ENCODE peak calls at places on chromosomes 7 and 10, in nine cellular contexts. T is HepG2, O is psoas muscle, H is cardiac muscle cell, S is fibroblast of lung, P is transverse colon, G is astrocyte, X is ascending aorta, A is keratinocyte. J is an unnamed sample. For H3K36me3, the result is how much of the 10 kb centered on the place peaks cover.

GRCh38 chr10:86188326-86188725 is 178.3 kb downstream of the GRID1 start:
- DNase-seq in G (no peak), O (no peak), T (no peak), H (no peak), A (no peak), X (no peak), S (no peak), P (no peak), J (no peak)

GRCh38 chr10:49111320-49111698 is 4.0 kb downstream of the VSTM4 start:
- DNase-seq in A (no peak), O (no peak), S (no peak), T (no peak), G (no peak), X (no peak), H (no peak), P (no peak), J (no peak)

GRCh38 chr7:39633563-39634550 is 10.5 kb downstream of the RALA start:
- DNase-seq in P (no peak), O (no peak), A (no peak), S (no peak), T (no peak), X (no peak), G (peak), H (no peak), J (no peak)

GRCh38 chr10:35563266-35563891 is 41.8 kb upstream of the GJD4 start:
- DNase-seq in G (peak), H (peak), O (peak), X (no peak), S (peak), P (peak), T (peak), A (peak), J (peak)

GRCh38 chr10:86082556-86082955 is 284.0 kb downstream of the GRID1 start:
- DNase-seq in S (no peak), A (no peak), O (no peak), H (no peak), P (no peak), T (no peak), X (no peak), G (no peak), J (no peak)

GRCh38 chr7:108000875-108001758 is 1.8 kb downstream of the LAMB1 start:
- DNase-seq in G (no peak), O (peak), P (peak), X (no peak), A (no peak), T (no peak), H (peak), S (peak), J (peak)

GRCh38 chr10:110010076-110011069 is 2.6 kb downstream of the ADD3 start:
- DNase-seq in P (no peak), G (no peak), S (no peak), T (peak), H (no peak), A (no peak), X (no peak), O (no peak), J (no peak)

GRCh38 chr7:24637021-24637420 is 63.8 kb downstream of the PALS2 start:
- DNase-seq in P (no peak), G (peak), O (no peak), X (no peak), H (no peak), S (no peak), A (no peak), T (no peak), J (no peak)

GRCh38 chr10:92773776-92774175 is 74.5 kb upstream of the EXOC6 start:
- DNase-seq in T (no peak), H (no peak), X (no peak), S (no peak), A (no peak), G (no peak), P (no peak), O (no peak), J (no peak)

GRCh38 chr10:97373456-97373855 is 27.7 kb downstream of the RRP12 start:
- DNase-seq in G (no peak), X (no peak), O (no peak), S (no peak), H (no peak), P (no peak), T (no peak), A (no peak), J (no peak)

GRCh38 chr10:131943021-131943814 is 38.5 kb downstream of the BNIP3 start:
- DNase-seq in S (peak), T (peak), H (peak), G (no peak), X (no peak), P (no peak), A (no peak), O (no peak), J (no peak)

GRCh38 chr7:79868010-79868409 is 266.6 kb upstream of the GNAI1 start:
- DNase-seq in S (peak), H (no peak), G (no peak), T (no peak), O (no peak), X (no peak), A (no peak), P (no peak), J (no peak)

GRCh38 chr7:158607563-158607962 is 19.9 kb upstream of the PTPRN2 start:
- DNase-seq in G (no peak), O (no peak), X (no peak), H (no peak), S (no peak), P (no peak), A (no peak), T (no peak), J (no peak)

GRCh38 chr7:95201718-95202117 is 122.6 kb downstream of the PON1 start:
- DNase-seq in H (no peak), T (no peak), X (no peak), A (no peak), P (no peak), S (no peak), O (no peak), G (no peak), J (no peak)

GRCh38 chr10:9147475-9147874 is 1093.0 kb downstream of the GATA3 start:
- DNase-seq in X (no peak), S (no peak), O (no peak), G (no peak), P (no peak), T (no peak), A (no peak), H (no peak), J (no peak)

GRCh38 chr10:29783211-29783947 is 148.6 kb upstream of the SVIL start:
- DNase-seq in P (no peak), G (no peak), O (peak), S (peak), H (no peak), A (no peak), T (no peak), X (no peak), J (no peak)

GRCh38 chr7:4878336-4879335 is 4.9 kb downstream of the RADIL start:
- DNase-seq in S (no peak), A (no peak), P (no peak), G (peak), O (no peak), X (no peak), T (no peak), H (no peak), J (no peak)

GRCh38 chr10:14379556-14380330 is 49.0 kb upstream of the FRMD4A start:
- DNase-seq in O (no peak), S (no peak), H (no peak), X (no peak), G (no peak), P (no peak), T (no peak), A (no peak), J (no peak)

GRCh38 chr7:25965405-25966123 is 186.4 kb upstream of the NFE2L3 start:
- DNase-seq in A (no peak), O (no peak), S (peak), T (no peak), P (no peak), H (no peak), X (no peak), G (no peak), J (no peak)

GRCh38 chr10:126889421-126889820 is 15.8 kb upstream of the DOCK1 start:
- DNase-seq in T (no peak), G (no peak), X (no peak), P (no peak), S (no peak), A (no peak), H (no peak), O (no peak), J (no peak)

GRCh38 chr10:97278491-97278989 is 13.9 kb downstream of the ARHGAP19 start:
- DNase-seq in G (peak), A (peak), O (no peak), H (peak), T (peak), P (no peak), S (peak), X (no peak), J (peak)

DNA sequence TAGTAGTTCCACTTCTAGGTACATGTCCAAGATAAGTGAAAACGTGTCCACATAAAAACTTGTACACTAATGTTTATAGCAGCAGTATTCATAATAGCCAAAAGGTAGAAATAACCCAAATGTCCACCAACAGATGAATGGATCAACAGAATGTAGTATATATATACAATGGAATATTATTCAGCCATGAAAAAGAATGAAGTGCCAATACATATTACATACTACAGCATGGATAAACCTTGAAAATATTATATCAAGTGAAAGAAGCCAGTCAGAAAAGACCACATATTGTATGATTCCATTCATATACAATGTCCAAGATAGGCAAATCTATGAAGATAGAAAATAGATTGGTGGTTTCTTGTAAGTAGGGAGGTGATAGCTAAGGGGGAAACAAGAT is 47.8 kb upstream of the WASL start:
- DNase-seq in X (no peak), A (no peak), T (no peak), H (no peak), O (no peak), S (no peak), P (no peak), G (no peak), J (no peak)
- H3K27ac ChIP-seq in X (no peak), A (no peak), T (no peak), H (no peak), O (no peak), S (no peak), P (peak), G (no peak), J (peak)

GRCh38 chr7:66150471-66150870 is 35.8 kb downstream of the CRCP start:
- DNase-seq in H (no peak), T (peak), X (no peak), P (peak), A (no peak), O (peak), S (peak), G (peak), J (no peak)
- H3K36me3 ChIP-seq in H (under half), T (under half), X (under half), P (under half), A (under half), O (under half), S (under half), G (under half), J (under half)

GRCh38 chr7:32583791-32584190 is 88.5 kb downstream of the AVL9 start:
- DNase-seq in X (no peak), P (no peak), T (no peak), A (no peak), G (peak), H (no peak), S (peak), O (no peak), J (no peak)
- H3K27ac ChIP-seq in X (no peak), P (no peak), T (no peak), A (no peak), G (no peak), H (no peak), S (peak), O (no peak), J (no peak)

GRCh38 chr7:73829921-73830617 is 727 bp upstream of the CLDN4 start:
- DNase-seq in S (no peak), P (peak), T (peak), H (no peak), G (no peak), O (no peak), X (no peak), A (no peak), J (peak)

GRCh38 chr7:73829505-73829904 is 1.3 kb upstream of the CLDN4 start:
- DNase-seq in G (no peak), T (no peak), A (no peak), O (no peak), S (no peak), X (no peak), H (no peak), P (peak), J (no peak)

GRCh38 chr7:73828107-73828803 is 2.5 kb upstream of the CLDN4 start:
- DNase-seq in S (peak), G (peak), O (no peak), A (no peak), X (no peak), T (peak), P (peak), H (no peak), J (peak)

GRCh38 chr7:73827568-73828106 is 3.2 kb upstream of the CLDN4 start:
- DNase-seq in T (no peak), P (peak), S (no peak), X (no peak), A (no peak), O (no peak), H (peak), G (no peak), J (peak)

GRCh38 chr7:73828972-73829371 is 1.8 kb upstream of the CLDN4 start:
- DNase-seq in A (no peak), H (no peak), G (no peak), X (no peak), P (no peak), S (no peak), O (no peak), T (no peak), J (no peak)
- H3K36me3 ChIP-seq in A (under half), H (under half), G (under half), X (under half), P (under half), S (under half), O (under half), T (under half), J (under half)

GRCh38 chr7:101814081-101814995 is 3.1 kb upstream of the CUX1 start:
- DNase-seq in S (peak), T (peak), G (no peak), X (no peak), O (peak), P (peak), A (no peak), H (peak), J (peak)

GRCh38 chr7:101816499-101817030 is 861 bp upstream of the CUX1 start:
- DNase-seq in S (peak), X (no peak), P (peak), G (no peak), A (no peak), O (peak), T (no peak), H (peak), J (peak)

GRCh38 chr7:101814996-101815825 is 2.2 kb upstream of the CUX1 start:
- DNase-seq in T (no peak), X (no peak), G (no peak), O (peak), A (no peak), S (peak), H (peak), P (peak), J (peak)

GRCh38 chr7:101817031-101817929 is at the start of gene CUX1:
- DNase-seq in G (no peak), X (no peak), O (peak), T (peak), P (peak), A (no peak), H (peak), S (no peak), J (peak)

GRCh38 chr7:101815826-101816488 is 1.5 kb upstream of the CUX1 start:
- DNase-seq in O (peak), G (peak), X (no peak), H (peak), P (peak), A (no peak), S (peak), T (peak), J (peak)
- H3K27ac ChIP-seq in O (peak), G (peak), X (peak), H (peak), P (peak), A (peak), S (peak), T (peak), J (peak)

DNA sequence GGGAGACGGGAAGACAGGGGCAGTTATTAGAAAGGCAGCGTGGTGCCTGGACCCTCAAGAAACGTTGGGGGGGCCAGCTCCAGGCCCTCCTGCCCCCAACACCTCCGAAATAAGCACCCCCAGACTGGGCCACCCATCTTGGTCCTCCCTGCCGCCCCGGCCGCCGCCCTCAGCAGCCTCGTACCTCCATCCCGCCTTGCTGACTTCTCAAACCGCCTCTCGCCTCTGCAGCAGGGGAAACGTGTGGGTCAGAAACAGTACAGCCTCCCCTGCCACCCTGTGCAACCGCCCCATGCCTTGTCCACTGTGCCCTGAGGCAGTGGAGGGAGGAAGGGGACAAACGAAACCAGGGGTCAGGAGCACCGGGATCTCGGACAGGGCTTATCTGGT is 7.2 kb downstream of the GIGYF1 start:
- DNase-seq in T (no peak), X (no peak), O (no peak), S (no peak), P (no peak), H (no peak), A (no peak), G (no peak), J (no peak)
- H3K36me3 ChIP-seq in T (under half), X (half or more), O (under half), S (under half), P (half or more), H (under half), A (under half), G (under half), J (under half)

GRCh38 chr10:44975487-44976331 is 2.9 kb downstream of the DEPP1 start:
- DNase-seq in X (no peak), H (peak), A (no peak), O (no peak), G (peak), P (peak), S (peak), T (peak), J (peak)

GRCh38 chr10:44976352-44977198 is 2.0 kb downstream of the DEPP1 start:
- DNase-seq in X (no peak), S (no peak), T (no peak), G (no peak), P (no peak), H (no peak), A (no peak), O (no peak), J (no peak)

GRCh38 chr10:44978570-44979280 is at the start of gene DEPP1:
- DNase-seq in A (peak), O (peak), P (peak), X (peak), G (peak), S (peak), H (peak), T (peak), J (peak)

GRCh38 chr10:44978213-44978569 is 418 bp downstream of the DEPP1 start:
- DNase-seq in X (no peak), P (peak), H (no peak), G (no peak), T (no peak), S (no peak), A (no peak), O (no peak), J (no peak)

DNA sequence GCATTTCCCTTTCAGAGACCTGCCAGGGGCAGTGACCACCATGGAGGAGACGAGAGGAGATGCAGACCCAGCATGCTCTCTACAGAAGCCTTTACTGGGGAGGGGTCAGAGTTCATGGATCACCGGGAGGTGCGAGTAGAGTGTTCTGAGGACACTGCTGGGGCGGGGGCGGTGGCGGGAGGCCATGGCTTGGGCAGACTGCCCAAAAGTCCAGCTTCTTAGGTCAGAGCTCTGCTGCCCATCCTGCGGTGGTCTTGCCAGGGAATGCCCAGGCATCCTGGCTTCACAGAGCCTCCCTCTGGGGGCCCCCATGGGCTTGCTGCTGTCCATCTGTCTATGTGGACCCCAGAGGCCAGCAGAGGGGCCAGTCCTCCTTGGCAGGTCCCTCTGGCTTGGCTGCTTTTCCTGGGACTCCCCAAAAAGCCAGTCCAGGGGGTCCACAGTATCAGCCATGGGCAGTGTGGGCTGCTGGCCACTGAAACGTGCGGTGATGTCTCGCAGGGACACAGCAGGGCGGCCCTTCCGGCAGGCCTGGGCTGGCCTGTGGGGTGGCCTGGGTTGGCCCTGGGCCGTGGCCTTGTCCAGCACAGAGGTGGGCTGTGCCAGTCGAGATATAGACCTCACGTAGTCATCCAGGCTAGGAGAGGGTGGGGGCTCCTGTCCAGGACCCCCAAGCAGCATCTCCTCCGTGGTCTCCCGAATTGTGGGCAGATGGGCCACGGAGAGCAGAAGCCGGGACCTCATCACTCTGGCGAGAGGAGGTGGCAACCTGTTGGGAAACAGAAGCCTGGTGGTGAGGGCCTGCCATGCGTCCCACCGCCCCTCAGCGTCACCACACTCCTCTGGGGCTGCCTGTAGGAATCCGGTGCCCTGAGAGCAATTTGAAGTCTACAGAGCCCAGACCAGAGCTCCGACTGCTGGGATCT is 1.1 kb downstream of the DEPP1 start:
- DNase-seq in O (no peak), X (no peak), G (no peak), P (peak), A (no peak), S (no peak), T (no peak), H (no peak), J (no peak)
- H3K27ac ChIP-seq in O (peak), X (peak), G (no peak), P (peak), A (no peak), S (peak), T (peak), H (peak), J (peak)

DNA sequence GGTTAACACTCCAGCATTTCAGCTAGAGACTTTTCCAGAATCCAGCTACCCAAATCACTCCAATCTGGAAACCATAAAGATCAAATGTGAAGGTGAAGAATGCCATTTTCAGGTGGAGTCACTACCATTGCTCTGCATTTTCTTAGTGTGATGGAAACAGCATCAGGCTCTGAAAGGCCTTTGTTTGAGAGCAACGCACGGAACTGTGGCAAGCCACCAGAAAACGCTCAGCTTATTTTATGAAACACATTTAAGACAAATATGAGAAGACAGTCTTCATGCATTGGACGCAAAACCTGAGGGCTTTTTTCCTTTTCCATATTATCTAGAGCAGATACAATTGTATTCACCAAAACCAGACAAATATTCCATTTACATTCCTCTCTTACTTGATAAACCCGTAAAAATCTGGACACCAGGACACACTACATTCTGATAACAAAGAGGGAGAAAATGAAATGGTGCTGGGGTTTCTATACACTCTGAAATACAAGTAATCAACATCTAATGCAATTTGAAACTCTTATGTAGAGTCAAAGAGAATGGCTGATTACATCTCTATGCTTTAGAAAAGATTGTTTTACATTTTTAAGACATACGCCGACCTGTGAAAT is 99.1 kb downstream of the NRP1 start:
- DNase-seq in O (no peak), H (no peak), X (no peak), S (no peak), A (no peak), G (peak), T (no peak), P (no peak), J (no peak)
- H3K36me3 ChIP-seq in O (under half), H (under half), X (under half), S (under half), A (under half), G (under half), T (under half), P (under half), J (under half)

J was measured in hepatocyte.